ENCODE peak calls at places on chromosomes 7 and 10, in four cellular contexts. N is H1, T is neuronal stem cell, H is IMR-90. V is an unnamed sample.

GRCh38 chr10:23490115-23490514 is 51.2 kb downstream of the OTUD1 start:
- DNase-seq in N (no peak), T (no peak), H (no peak), V (no peak)

GRCh38 chr7:127880454-127880853 is 150.8 kb downstream of the LRRC4 start:
- DNase-seq in H (no peak), N (no peak), T (no peak), V (no peak)

GRCh38 chr7:25032774-25033743 is 53.1 kb upstream of the OSBPL3 start:
- DNase-seq in H (peak), T (no peak), N (no peak), V (no peak)

GRCh38 chr7:77702451-77703219 is 6.4 kb downstream of the RSBN1L start:
- DNase-seq in T (no peak), H (no peak), N (no peak), V (no peak)

GRCh38 chr10:112356686-112357085 is 17.2 kb upstream of the ACSL5 start:
- DNase-seq in H (no peak), T (no peak), N (no peak), V (no peak)

GRCh38 chr10:4650109-4650508 is 175.9 kb upstream of the AKR1E2 start:
- DNase-seq in T (no peak), N (no peak), H (peak), V (no peak)

GRCh38 chr7:94368371-94368791 is 26.3 kb upstream of the COL1A2 start:
- DNase-seq in H (peak), T (no peak), N (no peak), V (no peak)

GRCh38 chr10:15368456-15368855 is 2.6 kb downstream of the FAM171A1 start:
- DNase-seq in N (no peak), H (no peak), T (no peak), V (no peak)

GRCh38 chr10:9305018-9305655 is 1250.6 kb downstream of the GATA3 start:
- DNase-seq in H (peak), T (peak), N (no peak), V (no peak)

GRCh38 chr7:44383566-44383965 is 58.2 kb upstream of the CAMK2B start:
- DNase-seq in T (no peak), N (no peak), H (peak), V (peak)

GRCh38 chr7:140403878-140404564 is at the start of gene RAB19:
- DNase-seq in N (peak), T (no peak), H (no peak), V (peak)

GRCh38 chr10:27433976-27434375 is 70.1 kb upstream of the RAB18 start:
- DNase-seq in H (no peak), T (no peak), N (no peak), V (no peak)

GRCh38 chr7:151518105-151518780 is 1.5 kb downstream of the RHEB start:
- DNase-seq in H (peak), T (no peak), N (no peak), V (no peak)

GRCh38 chr7:50372921-50373320 is 68.4 kb downstream of the IKZF1 start:
- DNase-seq in T (no peak), H (no peak), N (no peak), V (no peak)

GRCh38 chr10:11147723-11148122 is 130.1 kb downstream of the CELF2 start:
- DNase-seq in H (no peak), T (no peak), N (no peak), V (no peak)

GRCh38 chr7:102439963-102440795 is 6.8 kb downstream of the ORAI2 start:
- DNase-seq in T (peak), H (peak), N (peak), V (peak)

GRCh38 chr10:104209575-104210198 is 22.5 kb downstream of the CFAP43 start:
- DNase-seq in H (peak), N (no peak), T (peak), V (peak)

GRCh38 chr10:124290095-124290795 is 128.5 kb downstream of the OAT start:
- DNase-seq in H (peak), T (no peak), N (no peak), V (peak)

GRCh38 chr10:17001961-17002749 is 127.5 kb downstream of the CUBN start:
- DNase-seq in H (peak), N (no peak), T (no peak), V (no peak)

GRCh38 chr7:22173884-22174573 is 182.9 kb downstream of the RAPGEF5 start:
- DNase-seq in N (no peak), H (no peak), T (no peak), V (no peak)

GRCh38 chr10:3452234-3452633 is 279.7 kb upstream of the PITRM1 start:
- DNase-seq in H (peak), T (no peak), N (no peak), V (no peak)

GRCh38 chr10:68566955-68567354 is 6.8 kb downstream of the TET1 start:
- DNase-seq in N (no peak), T (no peak), H (no peak), V (no peak)

GRCh38 chr10:101146392-101147251 is 15.5 kb downstream of the TLX1 start:
- DNase-seq in N (no peak), T (no peak), H (no peak), V (peak)

GRCh38 chr7:107228291-107228690 is 59.5 kb downstream of the HBP1 start:
- DNase-seq in N (no peak), H (peak), T (no peak), V (no peak)

GRCh38 chr7:91288208-91288824 is 24.1 kb downstream of the FZD1 start:
- DNase-seq in N (no peak), T (no peak), H (no peak), V (peak)

GRCh38 chr10:118907051-118907450 is 122.5 kb upstream of the NANOS1 start:
- DNase-seq in N (no peak), T (no peak), H (no peak), V (no peak)

GRCh38 chr10:123782549-123782948 is 109.1 kb downstream of the CPXM2 start:
- DNase-seq in T (no peak), H (no peak), N (no peak), V (no peak)

GRCh38 chr10:98030093-98030821 is at the start of gene CRTAC1:
- DNase-seq in H (no peak), T (peak), N (peak), V (peak)

GRCh38 chr10:114026189-114027040 is 17.3 kb upstream of the ADRB1 start:
- DNase-seq in N (no peak), T (no peak), H (peak), V (no peak)

GRCh38 chr7:16646427-16647081 is 573 bp downstream of the BZW2 start:
- DNase-seq in H (no peak), T (no peak), N (no peak), V (no peak)

GRCh38 chr7:156895024-156895780 is 2.2 kb upstream of the LMBR1 start:
- DNase-seq in H (no peak), T (no peak), N (no peak), V (no peak)

GRCh38 chr10:29740981-29741545 is 106.3 kb upstream of the SVIL start:
- DNase-seq in H (no peak), N (no peak), T (no peak), V (no peak)

GRCh38 chr7:772861-773621 is 46.0 kb upstream of the PRKAR1B start:
- DNase-seq in H (no peak), N (no peak), T (no peak), V (no peak)

GRCh38 chr7:98105942-98106544 is 619 bp upstream of the LMTK2 start:
- DNase-seq in N (no peak), T (no peak), H (no peak), V (no peak)

GRCh38 chr7:108723343-108723957 is 153.8 kb downstream of the DNAJB9 start:
- DNase-seq in T (peak), N (no peak), H (no peak), V (no peak)
- H3K23ac ChIP-seq in T (no peak), N (no peak), H (no peak), V (no peak)

GRCh38 chr10:8060010-8060703 is 5.7 kb downstream of the GATA3 start:
- DNase-seq in T (peak), N (no peak), H (peak), V (peak)
- H3K23ac ChIP-seq in T (no peak), N (no peak), H (peak), V (no peak)

GRCh38 chr7:27526991-27527722 is 135.5 kb downstream of the HIBADH start:
- DNase-seq in N (no peak), H (no peak), T (no peak), V (no peak)
- H3K23ac ChIP-seq in N (no peak), H (no peak), T (no peak), V (no peak)

DNA sequence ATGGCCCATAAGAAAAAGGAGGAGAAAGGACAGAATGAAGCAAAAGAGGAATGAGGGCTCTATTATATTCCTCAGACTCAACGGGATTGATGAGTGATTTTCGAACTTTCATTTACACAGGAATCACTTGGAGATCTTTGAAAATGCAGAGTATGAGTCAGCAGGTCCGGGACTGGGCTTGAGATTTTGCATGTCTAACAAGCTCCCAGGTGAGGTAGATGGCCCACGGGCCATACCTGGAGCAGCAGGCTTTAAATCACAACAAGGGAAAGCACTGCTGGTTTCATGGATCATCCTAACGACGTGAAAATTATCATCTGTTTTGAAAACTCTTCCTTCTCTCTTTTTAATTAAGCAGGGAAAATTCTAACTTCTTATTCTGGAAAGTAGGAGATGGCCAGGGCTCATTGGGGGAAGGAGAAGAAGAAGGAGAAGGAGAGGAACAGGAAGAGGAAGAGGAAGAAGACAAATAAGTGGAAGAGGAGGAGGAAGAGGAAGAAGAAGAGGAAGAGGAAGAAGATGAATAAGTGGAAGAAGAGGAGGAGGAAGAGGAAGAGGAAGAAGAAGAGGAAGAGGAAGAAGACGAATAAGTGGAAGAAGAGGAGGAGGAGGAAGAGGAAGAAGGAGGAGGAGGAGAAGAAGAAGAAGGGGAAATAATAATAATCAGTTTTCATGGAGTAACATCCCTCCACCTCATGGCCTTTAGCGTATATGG is 3.8 kb upstream of the SDK1 start:
- DNase-seq in N (no peak), T (no peak), H (no peak), V (no peak)
- H3K23ac ChIP-seq in N (no peak), T (no peak), H (no peak), V (no peak)

DNA sequence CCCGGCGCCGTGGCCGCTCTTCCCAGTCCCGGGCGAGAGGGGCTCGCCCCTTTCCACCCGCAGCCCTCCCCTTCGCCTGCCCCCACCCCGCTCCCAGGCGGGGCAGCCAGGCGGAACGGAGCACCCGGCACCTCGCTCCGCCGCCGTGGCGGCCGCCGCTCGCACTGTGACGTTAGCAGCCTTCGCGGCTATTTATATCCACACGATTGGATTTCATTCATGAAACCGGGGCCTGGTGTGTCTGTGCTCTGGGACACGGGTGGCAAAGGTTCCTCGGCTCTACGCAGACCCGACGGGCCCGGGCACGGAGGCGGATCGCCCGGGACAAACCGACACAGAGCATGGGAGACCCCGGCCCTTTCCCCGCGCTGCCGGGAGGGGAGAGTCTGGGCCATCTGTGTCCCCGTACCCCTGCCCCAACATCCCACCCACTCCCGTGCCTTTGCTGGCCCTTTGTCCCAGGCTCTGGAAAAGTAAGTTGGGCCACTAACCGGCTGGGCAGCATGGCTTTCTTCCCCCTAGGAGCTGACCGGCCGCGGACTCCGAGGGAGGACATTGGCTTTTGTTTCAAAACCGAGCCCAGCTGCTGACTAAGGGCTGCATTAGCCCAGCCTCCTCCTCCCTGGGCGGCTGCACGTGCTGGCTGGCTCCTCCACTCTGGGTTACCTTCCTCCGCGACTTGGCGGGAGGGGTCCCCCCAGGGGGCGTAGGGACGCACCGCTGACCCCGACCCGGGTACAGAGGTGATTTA is at the start of gene RHOBTB1:
- DNase-seq in N (no peak), T (peak), H (peak), V (peak)
- H3K23ac ChIP-seq in N (no peak), T (peak), H (peak), V (no peak)

GRCh38 chr7:39312254-39312989 is 253.8 kb upstream of the YAE1 start:
- DNase-seq in N (no peak), H (no peak), T (no peak), V (no peak)
- H3K23ac ChIP-seq in N (no peak), H (no peak), T (no peak), V (no peak)

GRCh38 chr10:96043157-96043894 is at the start of gene CCNJ:
- DNase-seq in H (peak), T (peak), N (peak), V (peak)
- H3K23ac ChIP-seq in H (peak), T (peak), N (no peak), V (no peak)

DNA sequence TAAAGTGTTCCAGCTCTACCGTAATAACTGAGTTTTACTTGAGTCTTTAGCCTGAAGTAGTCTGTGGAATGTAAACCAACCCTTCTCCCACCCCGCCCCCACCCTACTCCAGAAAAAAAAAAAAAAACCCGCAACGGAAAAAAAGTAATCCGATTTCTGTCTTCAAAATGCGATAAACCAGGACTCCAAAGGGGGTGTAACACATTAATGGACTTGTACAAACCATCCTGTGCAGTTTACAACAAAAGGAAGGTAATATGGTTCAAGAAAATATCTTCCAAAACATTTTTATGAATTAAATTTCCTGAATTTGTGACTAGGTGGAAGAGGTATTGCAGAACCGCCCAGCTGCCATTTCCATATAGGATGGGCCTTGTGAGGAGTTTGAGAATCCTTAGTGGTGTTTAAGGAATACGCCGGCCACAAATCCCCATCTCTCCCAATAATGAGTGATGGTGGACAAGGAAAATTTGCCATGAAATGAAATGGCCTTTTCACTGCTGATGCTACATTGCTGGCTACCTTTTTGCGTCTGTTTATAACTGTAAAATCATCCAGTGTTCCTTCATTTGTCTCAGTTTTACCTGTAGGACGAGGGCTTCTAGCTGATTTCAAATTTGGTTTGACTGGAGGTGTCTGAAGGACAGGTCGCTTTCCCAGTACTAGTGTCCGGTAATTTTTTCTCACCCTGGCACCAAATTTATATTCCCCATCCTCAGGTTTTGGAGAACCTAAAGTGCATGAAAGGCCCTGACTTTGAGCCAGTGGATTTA is 10.5 kb downstream of the SKIDA1 start:
- DNase-seq in T (no peak), N (no peak), H (no peak), V (no peak)
- H3K23ac ChIP-seq in T (no peak), N (no peak), H (peak), V (no peak)

GRCh38 chr10:73577788-73578187 is 13.4 kb downstream of the USP54 start:
- DNase-seq in N (no peak), T (no peak), H (peak), V (no peak)
- H3K23ac ChIP-seq in N (no peak), T (no peak), H (no peak), V (no peak)